ENCODE peak calls at places on chromosomes 16 and 17, in six cellular contexts. E is choroid plexus epithelial cell, P is lung, O is left ventricle myocardium inferior, X is heart left ventricle, I is heart right ventricle. T is an unnamed sample.
A peak's percentile ranks its signal among the peaks of the same experiment; 100 is the strongest.

GRCh38 chr17:6608321-6608720 is 32.2 kb downstream of the KIAA0753 start:
- DNase-seq in E (no peak), P (no peak), O (no peak), X (no peak), I (no peak), T (peak; percentile 44)

GRCh38 chr16:749010-749409 is 8.2 kb upstream of the CIAO3 start:
- DNase-seq in E (peak; percentile 79), P (no peak), O (no peak), X (no peak), I (no peak), T (no peak)

GRCh38 chr17:32258383-32259121 is 7.1 kb upstream of the RHBDL3 start:
- DNase-seq in E (no peak), P (no peak), O (no peak), X (no peak), I (no peak), T (no peak)

GRCh38 chr17:75064040-75064439 is 17.0 kb downstream of the KCTD2 start:
- DNase-seq in E (no peak), P (no peak), O (no peak), X (no peak), I (no peak), T (no peak)

GRCh38 chr17:79667746-79668145 is 56.9 kb upstream of the RBFOX3 start:
- DNase-seq in E (no peak), P (no peak), O (peak; percentile 3), X (no peak), I (no peak), T (no peak)

GRCh38 chr16:22016927-22017326 is 9.0 kb downstream of the MOSMO start:
- DNase-seq in E (no peak), P (no peak), O (no peak), X (no peak), I (no peak), T (no peak)

GRCh38 chr17:17681744-17682292 is 560 bp downstream of the RAI1 start:
- DNase-seq in E (no peak), P (no peak), O (peak; percentile 49), X (peak; percentile 64), I (peak; percentile 60), T (no peak)

GRCh38 chr16:85861095-85861825 is 37.7 kb upstream of the IRF8 start:
- DNase-seq in E (no peak), P (no peak), O (no peak), X (no peak), I (no peak), T (no peak)

GRCh38 chr17:16449121-16449570 is 33.8 kb downstream of the TRPV2 start:
- DNase-seq in E (peak; percentile 55), P (no peak), O (no peak), X (no peak), I (no peak), T (no peak)

GRCh38 chr17:78383725-78384471 is 5.4 kb downstream of the PGS1 start:
- DNase-seq in E (peak; percentile 99), P (peak; percentile 86), O (peak; percentile 68), X (peak; percentile 68), I (peak; percentile 75), T (no peak)

GRCh38 chr17:2933606-2934005 is 129.8 kb downstream of the OR1D5 start:
- DNase-seq in E (no peak), P (no peak), O (no peak), X (no peak), I (no peak), T (no peak)

GRCh38 chr17:58517378-58517927 is 3.0 kb upstream of the MTMR4 start:
- DNase-seq in E (no peak), P (no peak), O (no peak), X (no peak), I (no peak), T (no peak)

GRCh38 chr17:27535178-27535928 is 79.1 kb downstream of the KSR1 start:
- DNase-seq in E (peak; percentile 38), P (no peak), O (no peak), X (no peak), I (no peak), T (no peak)

GRCh38 chr17:70314096-70314495 is 144.8 kb downstream of the KCNJ2 start:
- DNase-seq in E (peak; percentile 63), P (no peak), O (no peak), X (no peak), I (no peak), T (no peak)

GRCh38 chr17:13996758-13997157 is 72.5 kb upstream of the COX10 start:
- DNase-seq in E (peak; percentile 28), P (no peak), O (no peak), X (no peak), I (no peak), T (no peak)
- H3K4me3 ChIP-seq in E (no peak overlapping the region), P (no peak overlapping the region), O (no peak overlapping the region), X (no peak overlapping the region), I (no peak overlapping the region), T (no peak overlapping the region)

GRCh38 chr16:9798952-9799590 is 383.2 kb downstream of the GRIN2A start:
- DNase-seq in E (no peak), P (no peak), O (no peak), X (no peak), I (no peak), T (no peak)
- TF ChIP-seq CTCF in E (no peak), P (no peak), O (no peak), X (no peak), I (no peak), T (no peak)

GRCh38 chr17:50078430-50078829 is 16.7 kb upstream of the PDK2 start:
- DNase-seq in E (no peak), P (no peak), O (no peak), X (no peak), I (no peak), T (no peak)

GRCh38 chr17:50081757-50082156 is 13.4 kb upstream of the PDK2 start:
- DNase-seq in E (no peak), P (no peak), O (no peak), X (no peak), I (no peak), T (no peak)

GRCh38 chr17:50079334-50080095 is 15.6 kb upstream of the PDK2 start:
- DNase-seq in E (no peak), P (no peak), O (no peak), X (no peak), I (no peak), T (no peak)

GRCh38 chr17:50080827-50081226 is 14.3 kb upstream of the PDK2 start:
- DNase-seq in E (no peak), P (no peak), O (peak; percentile 55), X (peak; percentile 61), I (peak; percentile 71), T (no peak)

GRCh38 chr17:50080096-50080480 is 15.1 kb upstream of the PDK2 start:
- DNase-seq in E (no peak), P (no peak), O (no peak), X (no peak), I (no peak), T (no peak)
- H3K4me3 ChIP-seq in E (no peak overlapping the region), P (no peak overlapping the region), O (no peak overlapping the region), X (no peak overlapping the region), I (no peak overlapping the region), T (no peak overlapping the region)

DNA sequence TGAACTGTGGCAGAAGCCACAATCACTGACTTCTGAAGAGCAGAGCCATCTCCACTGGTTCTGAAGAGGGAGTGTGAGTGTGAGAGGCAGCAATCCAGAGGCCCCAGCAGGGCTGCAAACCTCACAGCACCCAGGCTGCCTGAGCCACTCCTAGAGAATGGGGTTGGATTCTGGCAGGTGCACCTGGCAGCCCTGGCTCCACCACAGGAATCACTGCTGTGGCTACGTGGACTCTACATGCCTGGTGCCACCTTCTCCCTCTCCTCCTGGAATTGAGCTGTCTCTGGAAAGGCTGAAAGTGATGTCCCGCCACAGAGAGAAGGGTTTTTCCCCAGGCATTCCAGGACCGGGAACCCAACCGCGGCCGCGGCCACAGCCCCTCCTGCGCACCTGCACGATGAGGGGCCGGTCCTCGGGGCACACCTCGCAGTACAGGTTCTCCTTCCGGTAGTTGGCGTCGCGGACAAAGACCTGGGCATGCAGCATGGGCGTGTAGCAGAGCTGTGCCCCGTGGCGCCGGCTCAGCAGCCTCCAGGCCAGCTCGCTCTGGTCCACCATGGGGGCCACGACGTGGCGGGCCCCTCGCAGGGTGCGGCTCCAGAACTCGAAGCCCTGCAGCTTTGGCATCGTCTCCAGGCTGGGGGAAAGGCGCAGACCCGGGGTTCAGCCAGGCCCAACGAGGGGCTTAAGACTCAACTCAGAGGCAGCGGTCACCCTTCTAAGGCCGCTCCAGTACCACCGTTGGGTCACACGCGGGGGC is 991 bp downstream of the DUS1L start:
- DNase-seq in E (no peak), P (no peak), O (no peak), X (no peak), I (no peak), T (no peak)
- TF ChIP-seq CTCF in E (no peak), P (no peak), O (no peak), X (no peak), I (no peak), T (no peak)

GRCh38 chr17:73261617-73261951 is at the start of gene CPSF4L:
- DNase-seq in E (no peak), P (no peak), O (no peak), X (no peak), I (no peak), T (no peak)
- H3K4me3 ChIP-seq in E (no peak within 1 kb of the TSS), P (no peak within 1 kb of the TSS), O (no peak within 1 kb of the TSS), X (no peak within 1 kb of the TSS), I (no peak within 1 kb of the TSS), T (no peak within 1 kb of the TSS)

GRCh38 chr16:54937673-54938350 is 7.1 kb downstream of the IRX5 start:
- DNase-seq in E (no peak), P (no peak), O (no peak), X (no peak), I (no peak), T (no peak)
- TF ChIP-seq CTCF in E (no peak), P (no peak), O (no peak), X (no peak), I (peak; percentile 15), T (no peak)

DNA sequence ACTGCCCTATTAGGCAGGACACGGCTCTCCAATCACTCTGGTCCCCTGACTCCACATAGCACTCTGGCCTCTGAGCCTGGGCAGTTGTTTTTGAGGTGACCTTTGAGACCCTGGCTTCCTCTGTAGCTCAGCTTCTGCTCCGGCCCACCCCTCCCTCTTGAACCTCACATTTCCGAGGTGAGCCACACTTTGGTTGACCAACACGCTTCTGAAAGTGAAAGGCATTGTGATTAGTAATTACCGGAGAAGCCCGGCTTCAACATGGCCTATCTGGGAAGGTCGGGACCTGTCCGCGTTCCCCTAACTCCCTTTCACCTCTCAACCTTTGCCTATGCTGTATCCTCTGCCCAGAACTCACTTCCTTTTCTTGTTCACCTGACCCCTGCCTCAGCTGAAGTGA is 10.3 kb upstream of the ITGAX start:
- DNase-seq in E (no peak), P (no peak), O (no peak), X (no peak), I (no peak), T (no peak)
- H3K4me3 ChIP-seq in E (no peak overlapping the region), P (no peak overlapping the region), O (no peak overlapping the region), X (no peak overlapping the region), I (no peak overlapping the region), T (no peak overlapping the region)

GRCh38 chr16:81585785-81586184 is 141.2 kb downstream of the CMIP start:
- DNase-seq in E (peak; percentile 23), P (no peak), O (no peak), X (no peak), I (no peak), T (no peak)
- TF ChIP-seq CTCF in E (peak; percentile 57), P (no peak), O (no peak), X (peak; percentile 19), I (no peak), T (peak; percentile 54)